ENCODE peak calls at places on chromosome 11, in nine cellular contexts. One of them, this sample, is unnamed.

GRCh38 chr11:76314741-76315090 is 66.2 kb downstream of the THAP12 start:
- DNase-seq in lower lobe of right lung: peak; percentile 6
- DNase-seq in heart right ventricle: no peak
- DNase-seq in trophoblast cell: peak; percentile 36
- DNase-seq in endodermal cell: peak; percentile 61
- DNase-seq in tibial artery: no peak
- DNase-seq in gastrocnemius medialis: no peak
- DNase-seq in body of pancreas: no peak
- DNase-seq in transverse colon: no peak
- DNase-seq in this sample: no peak

GRCh38 chr11:44774131-44774530 is 47.4 kb downstream of the TSPAN18 start:
- DNase-seq in lower lobe of right lung: no peak
- DNase-seq in heart right ventricle: peak; percentile 80
- DNase-seq in trophoblast cell: no peak
- DNase-seq in endodermal cell: peak; percentile 82
- DNase-seq in tibial artery: no peak
- DNase-seq in gastrocnemius medialis: peak; percentile 15
- DNase-seq in body of pancreas: no peak
- DNase-seq in transverse colon: peak; percentile 30
- DNase-seq in this sample: no peak

GRCh38 chr11:131723088-131723487 is 352.7 kb downstream of the NTM start:
- DNase-seq in lower lobe of right lung: no peak
- DNase-seq in heart right ventricle: no peak
- DNase-seq in trophoblast cell: no peak
- DNase-seq in endodermal cell: no peak
- DNase-seq in tibial artery: no peak
- DNase-seq in gastrocnemius medialis: no peak
- DNase-seq in body of pancreas: no peak
- DNase-seq in transverse colon: no peak
- DNase-seq in this sample: no peak

GRCh38 chr11:8090756-8091155 is 9.7 kb downstream of the TUB start:
- DNase-seq in lower lobe of right lung: no peak
- DNase-seq in heart right ventricle: no peak
- DNase-seq in trophoblast cell: peak; percentile 39
- DNase-seq in endodermal cell: peak; percentile 94
- DNase-seq in tibial artery: peak; percentile 28
- DNase-seq in gastrocnemius medialis: no peak
- DNase-seq in body of pancreas: peak; percentile 54
- DNase-seq in transverse colon: no peak
- DNase-seq in this sample: no peak

GRCh38 chr11:69115586-69116560 is 39.9 kb upstream of the SMIM38 start:
- DNase-seq in lower lobe of right lung: peak; percentile 90
- DNase-seq in heart right ventricle: peak; percentile 70
- DNase-seq in trophoblast cell: no peak
- DNase-seq in endodermal cell: no peak
- DNase-seq in tibial artery: no peak
- DNase-seq in gastrocnemius medialis: no peak
- DNase-seq in body of pancreas: peak; percentile 88
- DNase-seq in transverse colon: peak; percentile 43
- DNase-seq in this sample: peak; percentile 74

GRCh38 chr11:1157341-1157644 is 460 bp upstream of the MUC5AC start:
- DNase-seq in lower lobe of right lung: no peak
- DNase-seq in heart right ventricle: no peak
- DNase-seq in trophoblast cell: no peak
- DNase-seq in endodermal cell: no peak
- DNase-seq in tibial artery: no peak
- DNase-seq in gastrocnemius medialis: no peak
- DNase-seq in body of pancreas: no peak
- DNase-seq in transverse colon: no peak
- DNase-seq in this sample: peak; percentile 42

GRCh38 chr11:77705195-77705876 is 67.7 kb upstream of the CLNS1A start:
- DNase-seq in lower lobe of right lung: no peak
- DNase-seq in heart right ventricle: no peak
- DNase-seq in trophoblast cell: peak; percentile 58
- DNase-seq in endodermal cell: no peak
- DNase-seq in tibial artery: no peak
- DNase-seq in gastrocnemius medialis: no peak
- DNase-seq in body of pancreas: no peak
- DNase-seq in transverse colon: no peak
- DNase-seq in this sample: no peak

GRCh38 chr11:92154611-92155010 is 70.0 kb upstream of the FAT3 start:
- DNase-seq in lower lobe of right lung: no peak
- DNase-seq in heart right ventricle: no peak
- DNase-seq in trophoblast cell: peak; percentile 95
- DNase-seq in endodermal cell: no peak
- DNase-seq in tibial artery: no peak
- DNase-seq in gastrocnemius medialis: no peak
- DNase-seq in body of pancreas: no peak
- DNase-seq in transverse colon: no peak
- DNase-seq in this sample: no peak

GRCh38 chr11:78110351-78110750 is 29.1 kb downstream of the ALG8 start:
- DNase-seq in lower lobe of right lung: no peak
- DNase-seq in heart right ventricle: no peak
- DNase-seq in trophoblast cell: no peak
- DNase-seq in endodermal cell: no peak
- DNase-seq in tibial artery: no peak
- DNase-seq in gastrocnemius medialis: no peak
- DNase-seq in body of pancreas: no peak
- DNase-seq in transverse colon: no peak
- DNase-seq in this sample: no peak

GRCh38 chr11:1924646-1925372 is 5.3 kb downstream of the TNNT3 start:
- DNase-seq in lower lobe of right lung: no peak
- DNase-seq in heart right ventricle: no peak
- DNase-seq in trophoblast cell: no peak
- DNase-seq in endodermal cell: no peak
- DNase-seq in tibial artery: no peak
- DNase-seq in gastrocnemius medialis: no peak
- DNase-seq in body of pancreas: no peak
- DNase-seq in transverse colon: no peak
- DNase-seq in this sample: peak; percentile 59

GRCh38 chr11:47071341-47071740 is 105.3 kb downstream of the ARFGAP2 start:
- DNase-seq in lower lobe of right lung: no peak
- DNase-seq in heart right ventricle: no peak
- DNase-seq in trophoblast cell: no peak
- DNase-seq in endodermal cell: no peak
- DNase-seq in tibial artery: no peak
- DNase-seq in gastrocnemius medialis: no peak
- DNase-seq in body of pancreas: no peak
- DNase-seq in transverse colon: no peak
- DNase-seq in this sample: no peak

GRCh38 chr11:119481667-119482400 is 58.9 kb upstream of the THY1 start:
- DNase-seq in lower lobe of right lung: no peak
- DNase-seq in heart right ventricle: no peak
- DNase-seq in trophoblast cell: no peak
- DNase-seq in endodermal cell: no peak
- DNase-seq in tibial artery: peak; percentile 17
- DNase-seq in gastrocnemius medialis: no peak
- DNase-seq in body of pancreas: peak; percentile 45
- DNase-seq in transverse colon: peak; percentile 7
- DNase-seq in this sample: peak; percentile 64

GRCh38 chr11:92440701-92441338 is 216.2 kb downstream of the FAT3 start:
- DNase-seq in lower lobe of right lung: no peak
- DNase-seq in heart right ventricle: no peak
- DNase-seq in trophoblast cell: no peak
- DNase-seq in endodermal cell: no peak
- DNase-seq in tibial artery: no peak
- DNase-seq in gastrocnemius medialis: no peak
- DNase-seq in body of pancreas: no peak
- DNase-seq in transverse colon: no peak
- DNase-seq in this sample: no peak

GRCh38 chr11:75298191-75298590 is 53.3 kb downstream of the ARRB1 start:
- DNase-seq in lower lobe of right lung: no peak
- DNase-seq in heart right ventricle: no peak
- DNase-seq in trophoblast cell: no peak
- DNase-seq in endodermal cell: no peak
- DNase-seq in tibial artery: no peak
- DNase-seq in gastrocnemius medialis: no peak
- DNase-seq in body of pancreas: no peak
- DNase-seq in transverse colon: no peak
- DNase-seq in this sample: no peak

GRCh38 chr11:129888451-129888850 is 6.9 kb downstream of the NFRKB start:
- DNase-seq in lower lobe of right lung: no peak
- DNase-seq in heart right ventricle: no peak
- DNase-seq in trophoblast cell: no peak
- DNase-seq in endodermal cell: no peak
- DNase-seq in tibial artery: no peak
- DNase-seq in gastrocnemius medialis: no peak
- DNase-seq in body of pancreas: no peak
- DNase-seq in transverse colon: no peak
- DNase-seq in this sample: no peak

GRCh38 chr11:38384568-38384967 is 1786.5 kb upstream of the RAG2 start:
- DNase-seq in lower lobe of right lung: no peak
- DNase-seq in heart right ventricle: no peak
- DNase-seq in trophoblast cell: peak; percentile 7
- DNase-seq in endodermal cell: no peak
- DNase-seq in tibial artery: no peak
- DNase-seq in gastrocnemius medialis: no peak
- DNase-seq in body of pancreas: no peak
- DNase-seq in transverse colon: no peak
- DNase-seq in this sample: no peak

GRCh38 chr11:6531267-6531752 is 34.2 kb downstream of the DNHD1 start:
- DNase-seq in lower lobe of right lung: no peak
- DNase-seq in heart right ventricle: peak; percentile 38
- DNase-seq in trophoblast cell: peak; percentile 71
- DNase-seq in endodermal cell: peak; percentile 71
- DNase-seq in tibial artery: no peak
- DNase-seq in gastrocnemius medialis: no peak
- DNase-seq in body of pancreas: no peak
- DNase-seq in transverse colon: no peak
- DNase-seq in this sample: no peak

GRCh38 chr11:71235719-71236118 is 16.7 kb downstream of the SHANK2 start:
- DNase-seq in lower lobe of right lung: peak; percentile 43
- DNase-seq in heart right ventricle: no peak
- DNase-seq in trophoblast cell: no peak
- DNase-seq in endodermal cell: peak; percentile 25
- DNase-seq in tibial artery: no peak
- DNase-seq in gastrocnemius medialis: no peak
- DNase-seq in body of pancreas: no peak
- DNase-seq in transverse colon: no peak
- DNase-seq in this sample: no peak

DNA sequence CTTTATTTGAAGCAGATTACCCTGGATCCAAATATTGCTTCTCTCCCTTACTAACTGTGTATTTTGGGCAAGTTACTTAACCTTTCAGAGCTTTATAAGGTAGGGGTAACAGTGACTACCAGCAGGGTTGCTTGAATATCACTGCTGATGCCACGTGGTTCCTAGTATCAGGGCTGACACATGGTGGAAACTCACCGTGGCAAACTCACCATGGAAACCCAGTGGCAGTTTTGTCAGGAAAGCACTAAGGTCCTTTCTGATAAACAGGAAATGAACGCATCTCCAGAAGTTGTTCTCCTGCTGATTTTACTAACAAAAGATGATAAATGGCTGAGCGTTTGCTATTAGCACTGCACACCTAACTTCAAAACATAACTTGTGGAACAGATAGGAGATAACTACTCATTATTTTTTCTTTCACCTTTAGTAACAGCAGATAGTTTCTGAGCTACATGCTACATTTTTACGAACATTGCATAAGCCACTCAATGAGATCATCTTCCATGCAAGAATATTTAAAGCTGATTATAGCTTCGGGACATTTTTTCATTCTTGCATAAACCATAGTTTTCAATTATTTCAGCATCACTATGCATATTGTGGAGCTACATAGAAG is 59.7 kb upstream of the RAG2 start:
- DNase-seq in lower lobe of right lung: no peak
- DNase-seq in heart right ventricle: no peak
- DNase-seq in trophoblast cell: peak; percentile 13
- DNase-seq in endodermal cell: no peak
- DNase-seq in tibial artery: no peak
- DNase-seq in gastrocnemius medialis: no peak
- DNase-seq in body of pancreas: no peak
- DNase-seq in transverse colon: no peak
- DNase-seq in this sample: no peak
- H3K4me3 ChIP-seq in lower lobe of right lung: no peak overlapping the region
- H3K4me3 ChIP-seq in heart right ventricle: no peak overlapping the region
- H3K4me3 ChIP-seq in trophoblast cell: no peak overlapping the region
- H3K4me3 ChIP-seq in endodermal cell: no peak overlapping the region
- H3K4me3 ChIP-seq in tibial artery: no peak overlapping the region
- H3K4me3 ChIP-seq in gastrocnemius medialis: no peak overlapping the region
- H3K4me3 ChIP-seq in body of pancreas: no peak overlapping the region
- H3K4me3 ChIP-seq in transverse colon: no peak overlapping the region
- H3K4me3 ChIP-seq in this sample: no peak overlapping the region

DNA sequence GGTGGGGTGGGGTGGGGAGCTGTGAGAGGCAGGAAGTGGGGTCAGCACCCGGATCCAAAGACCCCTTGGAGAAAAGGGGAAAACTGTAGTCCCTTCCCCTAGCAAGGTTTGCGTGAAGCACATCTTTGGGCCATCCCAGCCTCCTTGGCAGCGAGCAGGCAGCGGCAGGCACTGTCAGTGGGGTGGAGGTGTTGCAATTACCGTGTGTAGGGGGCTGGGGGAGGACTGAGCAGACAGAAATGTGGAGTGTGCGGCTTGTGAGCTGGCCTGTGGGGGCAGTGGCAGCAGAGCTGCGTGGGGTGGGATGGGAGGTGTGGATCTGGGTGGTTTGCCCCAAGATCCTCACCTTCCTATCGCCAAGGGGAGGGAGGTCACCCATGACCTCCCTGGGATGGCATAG is 16.4 kb downstream of the DAGLA start:
- DNase-seq in lower lobe of right lung: no peak
- DNase-seq in heart right ventricle: no peak
- DNase-seq in trophoblast cell: no peak
- DNase-seq in endodermal cell: no peak
- DNase-seq in tibial artery: no peak
- DNase-seq in gastrocnemius medialis: no peak
- DNase-seq in body of pancreas: no peak
- DNase-seq in transverse colon: no peak
- DNase-seq in this sample: no peak
- H3K4me1 ChIP-seq in lower lobe of right lung: peaks cover 79% of the 10 kb centered on the region
- H3K4me1 ChIP-seq in heart right ventricle: peaks cover 68% of the 10 kb centered on the region
- H3K4me1 ChIP-seq in trophoblast cell: peaks cover 24% of the 10 kb centered on the region
- H3K4me1 ChIP-seq in endodermal cell: peaks cover 1% of the 10 kb centered on the region
- H3K4me1 ChIP-seq in tibial artery: peaks cover 53% of the 10 kb centered on the region
- H3K4me1 ChIP-seq in gastrocnemius medialis: peaks cover 80% of the 10 kb centered on the region
- H3K4me1 ChIP-seq in body of pancreas: peaks cover 90% of the 10 kb centered on the region
- H3K4me1 ChIP-seq in transverse colon: peaks cover 93% of the 10 kb centered on the region
- H3K4me1 ChIP-seq in this sample: peaks cover 28% of the 10 kb centered on the region

DNA sequence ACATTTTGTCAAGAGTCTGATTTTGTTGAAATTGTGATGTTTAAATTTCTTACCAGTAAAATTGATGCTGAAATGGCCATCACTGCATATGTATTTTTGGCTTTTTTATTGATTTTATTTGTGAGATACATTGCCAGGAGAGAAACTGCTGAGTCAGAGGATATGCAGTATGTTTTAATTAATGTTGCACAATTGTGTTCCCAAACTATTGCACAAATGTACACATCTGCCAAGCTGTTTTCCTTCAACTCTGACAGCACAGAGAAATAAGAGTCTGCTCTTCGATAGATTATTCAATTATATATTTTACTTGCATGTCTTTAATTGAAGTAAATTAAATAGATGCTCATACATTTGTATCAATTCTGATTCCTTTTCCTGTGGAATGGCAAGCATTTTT is 640.2 kb upstream of the LUZP2 start:
- DNase-seq in lower lobe of right lung: no peak
- DNase-seq in heart right ventricle: no peak
- DNase-seq in trophoblast cell: no peak
- DNase-seq in endodermal cell: no peak
- DNase-seq in tibial artery: no peak
- DNase-seq in gastrocnemius medialis: no peak
- DNase-seq in body of pancreas: no peak
- DNase-seq in transverse colon: no peak
- DNase-seq in this sample: no peak
- H3K27ac ChIP-seq in lower lobe of right lung: no peak overlapping the region
- H3K27ac ChIP-seq in heart right ventricle: no peak overlapping the region
- H3K27ac ChIP-seq in trophoblast cell: no peak overlapping the region
- H3K27ac ChIP-seq in endodermal cell: no peak overlapping the region
- H3K27ac ChIP-seq in tibial artery: no peak overlapping the region
- H3K27ac ChIP-seq in gastrocnemius medialis: no peak overlapping the region
- H3K27ac ChIP-seq in body of pancreas: no peak overlapping the region
- H3K27ac ChIP-seq in transverse colon: no peak overlapping the region
- H3K27ac ChIP-seq in this sample: no peak overlapping the region

GRCh38 chr11:103906291-103906850 is 130.1 kb upstream of the DDI1 start:
- DNase-seq in lower lobe of right lung: no peak
- DNase-seq in heart right ventricle: no peak
- DNase-seq in trophoblast cell: no peak
- DNase-seq in endodermal cell: no peak
- DNase-seq in tibial artery: no peak
- DNase-seq in gastrocnemius medialis: no peak
- DNase-seq in body of pancreas: no peak
- DNase-seq in transverse colon: no peak
- DNase-seq in this sample: no peak
- H3K4me3 ChIP-seq in lower lobe of right lung: no peak overlapping the region
- H3K4me3 ChIP-seq in heart right ventricle: no peak overlapping the region
- H3K4me3 ChIP-seq in trophoblast cell: no peak overlapping the region
- H3K4me3 ChIP-seq in endodermal cell: no peak overlapping the region
- H3K4me3 ChIP-seq in tibial artery: no peak overlapping the region
- H3K4me3 ChIP-seq in gastrocnemius medialis: no peak overlapping the region
- H3K4me3 ChIP-seq in body of pancreas: no peak overlapping the region
- H3K4me3 ChIP-seq in transverse colon: no peak overlapping the region
- H3K4me3 ChIP-seq in this sample: no peak overlapping the region